ENCODE peak calls at places on chromosome 14, in seven cellular contexts. T is neuronal stem cell, E is H9, N is mesenchymal stem cell, A is fibroblast of lung, F is HepG2, K is GM23248. S is an unnamed sample. For H3K27me3, the result is how much of the 10 kb centered on the place peaks cover.

GRCh38 chr14:83994020-83994419 is 1535.9 kb upstream of the FLRT2 start:
- DNase-seq in A (peak), F (no peak), E (no peak), N (peak), K (no peak), T (no peak), S (no peak)

GRCh38 chr14:64549805-64550538 is at the start of gene PPP1R36:
- DNase-seq in N (peak), F (no peak), K (peak), E (peak), A (peak), T (no peak), S (peak)

GRCh38 chr14:36344211-36344610 is 23.8 kb upstream of the MBIP start:
- DNase-seq in T (no peak), F (no peak), N (no peak), K (peak), A (peak), E (no peak), S (no peak)

GRCh38 chr14:95406756-95407155 is 87.0 kb upstream of the CLMN start:
- DNase-seq in E (no peak), F (no peak), K (no peak), A (no peak), T (no peak), N (no peak), S (no peak)

GRCh38 chr14:75249958-75250336 is 28.7 kb upstream of the FOS start:
- DNase-seq in K (no peak), N (no peak), F (no peak), A (no peak), E (no peak), T (no peak), S (no peak)

GRCh38 chr14:69719501-69719951 is 47.4 kb upstream of the SRSF5 start:
- DNase-seq in F (no peak), K (peak), T (no peak), E (peak), N (peak), A (peak), S (peak)

GRCh38 chr14:24941719-24942118 is 108.2 kb downstream of the STXBP6 start:
- DNase-seq in E (no peak), F (no peak), K (no peak), N (no peak), T (no peak), A (no peak), S (peak)

GRCh38 chr14:95497561-95498011 is 18.9 kb downstream of the SYNE3 start:
- DNase-seq in K (no peak), A (no peak), T (no peak), E (no peak), F (no peak), N (peak), S (no peak)

GRCh38 chr14:70392676-70393075 is 24.2 kb downstream of the SYNJ2BP start:
- DNase-seq in T (no peak), A (no peak), F (no peak), E (no peak), N (no peak), K (no peak), S (no peak)

GRCh38 chr14:60956202-60956601 is 24.7 kb downstream of the TRMT5 start:
- DNase-seq in F (no peak), E (no peak), T (no peak), A (no peak), K (no peak), N (no peak), S (no peak)

GRCh38 chr14:77457115-77457521 is 283 bp downstream of the VIPAS39 start:
- DNase-seq in E (no peak), A (no peak), K (peak), F (no peak), N (no peak), T (no peak), S (no peak)

DNA sequence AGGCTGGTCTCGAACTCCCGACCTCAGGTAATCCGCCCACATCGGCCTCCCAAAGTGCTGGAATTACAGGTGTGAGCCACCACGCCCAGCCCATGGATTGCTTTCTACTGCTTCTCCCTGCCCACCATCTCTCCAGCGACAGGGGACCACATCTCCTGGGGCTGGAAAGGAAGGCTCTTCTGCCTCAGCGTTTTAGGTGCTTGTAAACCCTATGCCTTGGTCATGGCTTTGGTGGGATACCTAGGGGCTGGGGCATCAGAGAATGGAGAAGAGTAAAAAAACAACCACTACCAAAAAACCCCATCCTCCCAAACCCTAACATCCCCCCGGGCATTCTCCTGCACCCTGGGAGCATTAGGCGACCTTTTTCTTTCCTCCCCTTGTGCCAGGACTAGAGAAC is 1.1 kb upstream of the TMEM121 start:
- DNase-seq in A (no peak), K (no peak), F (no peak), T (no peak), N (no peak), E (no peak), S (no peak)
- H3K27me3 ChIP-seq in A (under half), K (under half), F (under half), T (under half), N (under half), E (under half), S (under half)

GRCh38 chr14:103879118-103879569 is 31.8 kb upstream of the PPP1R13B start:
- DNase-seq in F (no peak), T (no peak), A (no peak), E (no peak), N (no peak), K (no peak), S (no peak)

GRCh38 chr14:103879570-103880333 is 32.4 kb upstream of the PPP1R13B start:
- DNase-seq in N (no peak), A (peak), E (peak), F (peak), K (peak), T (no peak), S (peak)

GRCh38 chr14:103881927-103882281 is 34.5 kb upstream of the PPP1R13B start:
- DNase-seq in T (no peak), E (no peak), A (no peak), K (no peak), N (no peak), F (no peak), S (no peak)

GRCh38 chr14:103880986-103881926 is 33.9 kb upstream of the PPP1R13B start:
- DNase-seq in A (no peak), N (no peak), F (peak), E (no peak), K (no peak), T (no peak), S (no peak)

DNA sequence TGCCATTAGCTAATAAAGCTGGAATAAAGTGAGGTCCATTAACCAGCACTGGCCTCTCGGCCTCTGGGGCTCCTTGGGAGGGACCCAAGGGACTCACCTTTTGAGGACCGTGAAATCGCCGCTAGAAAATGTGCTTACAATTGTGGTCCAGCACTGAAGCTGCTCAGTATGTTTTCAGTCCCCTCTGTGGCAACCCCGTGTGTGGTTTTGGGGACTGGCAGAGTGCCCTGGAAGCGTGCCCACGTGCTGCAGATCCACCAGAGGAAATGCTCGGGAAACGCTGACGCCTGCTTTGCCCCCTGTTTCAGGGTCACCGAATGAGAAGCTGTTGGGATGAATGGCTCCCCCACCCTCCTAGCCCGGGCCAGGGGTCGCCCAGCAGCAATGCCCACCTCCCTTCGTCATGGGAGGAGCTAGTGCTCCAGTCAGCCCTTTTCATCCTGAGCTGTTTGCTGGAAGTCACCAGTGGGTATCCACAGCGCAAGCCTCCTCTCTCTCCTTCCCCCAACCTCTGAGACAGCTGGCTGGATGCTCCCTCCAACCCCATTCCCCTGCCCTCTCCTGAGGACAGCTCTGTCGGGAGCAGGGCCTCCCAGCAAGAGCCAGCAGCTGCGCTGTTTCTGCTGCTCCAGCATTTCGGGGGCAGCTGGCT is 33.1 kb upstream of the PPP1R13B start:
- DNase-seq in A (peak), K (peak), T (no peak), E (no peak), F (no peak), N (no peak), S (peak)
- H3K4me2 ChIP-seq in A (peak), K (peak), T (no peak), E (no peak), F (peak), N (peak), S (peak)

GRCh38 chr14:92207012-92207927 is 85.5 kb downstream of the CPSF2 start:
- DNase-seq in A (no peak), K (no peak), E (peak), N (no peak), T (no peak), F (no peak), S (no peak)
- H3K27me3 ChIP-seq in A (under half), K (under half), E (under half), N (half or more), T (under half), F (under half), S (under half)

DNA sequence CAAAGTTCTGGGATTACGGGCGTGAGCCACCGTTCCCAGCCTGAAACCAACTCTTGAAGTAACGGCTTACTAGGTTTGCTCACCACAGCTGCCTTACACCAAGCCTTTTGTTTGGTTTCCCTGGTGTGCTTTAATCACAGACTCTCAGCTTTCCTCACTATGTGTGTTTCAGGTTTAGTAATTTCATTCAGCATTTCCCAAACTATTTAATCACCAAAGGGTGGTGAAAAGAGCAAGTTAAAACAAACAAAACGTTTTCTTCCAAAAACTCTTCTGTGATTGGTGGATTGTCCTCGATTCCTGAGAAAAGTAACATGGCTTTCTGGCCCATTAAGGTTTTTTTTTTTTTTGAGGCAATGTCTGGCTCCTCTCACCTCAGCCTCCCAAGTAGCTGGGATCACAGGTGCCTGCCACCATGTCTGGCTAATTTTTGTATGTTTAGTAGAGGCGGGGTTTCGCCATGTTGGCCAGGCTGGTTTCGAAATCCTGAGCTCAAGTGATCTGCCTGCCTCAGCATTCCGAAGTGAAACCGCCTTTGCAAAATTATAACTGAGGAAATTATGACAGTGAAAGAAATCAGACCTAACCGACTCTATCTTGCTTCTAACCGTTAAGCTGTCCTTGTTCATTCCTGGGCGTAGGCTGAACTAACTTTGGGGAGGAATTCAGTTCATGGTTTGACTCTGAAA is 1.5 kb upstream of the ZFYVE26 start:
- DNase-seq in N (no peak), T (no peak), F (no peak), E (no peak), K (no peak), A (no peak), S (no peak)
- H3K4me2 ChIP-seq in N (no peak), T (no peak), F (no peak), E (no peak), K (no peak), A (no peak), S (no peak)

GRCh38 chr14:97408503-97408902 is 611.3 kb downstream of the VRK1 start:
- DNase-seq in A (no peak), K (no peak), N (no peak), E (no peak), T (no peak), F (no peak), S (no peak)
- H3K27me3 ChIP-seq in A (under half), K (under half), N (under half), E (under half), T (under half), F (under half), S (under half)